ENCODE peak calls at places on chromosomes 3 and 15, in nine cellular contexts. I is natural killer cell; K is endothelial cell; O is fibroblast of mammary gland; R is endodermal cell; H is CD8-positive, alpha-beta T cell; J is OCI-LY7; V is GM13976; Z is foreskin fibroblast. Y is an unnamed sample.

GRCh38 chr3:55440406-55440708 is 46.7 kb downstream of the WNT5A start:
- DNase-seq in J (no peak), I (no peak), R (no peak), O (no peak), K (no peak), V (no peak), Z (no peak), H (no peak), Y (no peak)

GRCh38 chr3:72973031-72973723 is 23.4 kb upstream of the PPP4R2 start:
- DNase-seq in V (no peak), Z (no peak), H (no peak), O (no peak), K (no peak), J (no peak), R (peak; percentile 82), I (no peak), Y (no peak)

GRCh38 chr15:68706256-68706655 is 114.4 kb downstream of the ANP32A start:
- DNase-seq in K (no peak), J (no peak), I (no peak), H (no peak), V (no peak), O (no peak), Z (no peak), R (no peak), Y (no peak)

GRCh38 chr3:29880809-29881208 is 599.9 kb downstream of the RBMS3 start:
- DNase-seq in Z (no peak), H (no peak), V (no peak), R (no peak), I (no peak), J (no peak), O (no peak), K (no peak), Y (no peak)

GRCh38 chr15:86743283-86743903 is 663.7 kb downstream of the AGBL1 start:
- DNase-seq in Z (no peak), O (peak; percentile 0), J (peak; percentile 18), V (no peak), R (peak; percentile 94), I (peak; percentile 24), K (peak; percentile 76), H (peak; percentile 40), Y (no peak)

GRCh38 chr3:29429055-29429454 is 148.2 kb downstream of the RBMS3 start:
- DNase-seq in I (no peak), R (no peak), V (no peak), J (no peak), K (no peak), O (no peak), H (no peak), Z (no peak), Y (no peak)

GRCh38 chr3:145094355-145094941 is 1066.5 kb downstream of the PLOD2 start:
- DNase-seq in R (no peak), V (peak; percentile 16), H (no peak), K (no peak), J (peak; percentile 23), Z (peak; percentile 68), I (no peak), O (peak; percentile 74), Y (no peak)

GRCh38 chr15:80929689-80930088 is 59.9 kb downstream of the MESD start:
- DNase-seq in H (no peak), O (peak; percentile 43), J (no peak), I (no peak), Z (no peak), R (no peak), V (no peak), K (no peak), Y (no peak)

GRCh38 chr15:85443593-85444328 is 63.4 kb downstream of the AKAP13 start:
- DNase-seq in V (no peak), K (peak; percentile 9), Z (no peak), R (peak; percentile 44), J (peak; percentile 52), O (peak; percentile 8), H (no peak), I (no peak), Y (no peak)

GRCh38 chr3:133437391-133438093 is 37.7 kb downstream of the BFSP2 start:
- DNase-seq in O (no peak), K (no peak), V (no peak), R (no peak), I (no peak), H (no peak), Z (no peak), J (no peak), Y (no peak)

GRCh38 chr15:48811325-48811938 is 563 bp upstream of the CEP152 start:
- DNase-seq in K (no peak), J (peak; percentile 28), O (no peak), H (no peak), Z (no peak), R (peak; percentile 55), I (no peak), V (no peak), Y (no peak)

GRCh38 chr15:83285979-83286553 is 1.6 kb upstream of the BNC1 start:
- DNase-seq in V (peak; percentile 14), O (peak; percentile 81), K (no peak), H (no peak), R (no peak), J (no peak), Z (peak; percentile 79), I (no peak), Y (no peak)

GRCh38 chr15:83283813-83284562 is 476 bp downstream of the BNC1 start:
- DNase-seq in J (no peak), K (peak; percentile 42), V (peak; percentile 23), O (no peak), Z (no peak), I (no peak), H (no peak), R (peak; percentile 70), Y (no peak)

GRCh38 chr15:83284563-83285283 is at the start of gene BNC1:
- DNase-seq in O (no peak), Z (no peak), H (no peak), J (no peak), I (no peak), R (peak; percentile 75), K (peak; percentile 37), V (peak; percentile 31), Y (no peak)

GRCh38 chr15:83287541-83288027 is 3.1 kb upstream of the BNC1 start:
- DNase-seq in J (no peak), O (peak; percentile 99), H (no peak), V (no peak), I (no peak), R (peak; percentile 59), Z (peak; percentile 93), K (no peak), Y (no peak)

GRCh38 chr15:83285284-83285978 is 967 bp upstream of the BNC1 start:
- DNase-seq in R (peak; percentile 56), J (no peak), V (peak; percentile 20), O (no peak), I (no peak), Z (no peak), H (no peak), K (peak; percentile 27), Y (no peak)
- TF ChIP-seq CTCF in R (no peak), J (no peak), V (no peak), O (no peak), I (no peak), Z (no peak), H (no peak), K (no peak), Y (no peak)

GRCh38 chr3:141255864-141256263 is 24.2 kb downstream of the PXYLP1 start:
- DNase-seq in K (no peak), O (peak; percentile 53), V (no peak), J (no peak), H (no peak), Z (no peak), I (no peak), R (peak; percentile 74), Y (no peak)
- TF ChIP-seq CTCF in K (no peak), O (peak; percentile 36), V (peak; percentile 14), J (peak; percentile 51), H (peak; percentile 55), Z (no peak), I (no peak), R (peak; percentile 76), Y (no peak)

GRCh38 chr3:186980989-186981388 is 50.7 kb downstream of the ST6GAL1 start:
- DNase-seq in J (no peak), R (no peak), Z (no peak), I (no peak), V (no peak), H (no peak), K (no peak), O (no peak), Y (no peak)

GRCh38 chr3:186986406-186986805 is 56.1 kb downstream of the ST6GAL1 start:
- DNase-seq in O (no peak), R (no peak), K (no peak), V (no peak), Z (no peak), J (peak; percentile 60), H (no peak), I (no peak), Y (no peak)

GRCh38 chr3:186984064-186984463 is 53.7 kb downstream of the ST6GAL1 start:
- DNase-seq in H (no peak), K (no peak), O (no peak), R (no peak), J (no peak), V (no peak), Z (no peak), I (no peak), Y (no peak)

GRCh38 chr3:186985713-186986364 is 55.5 kb downstream of the ST6GAL1 start:
- DNase-seq in H (no peak), V (peak; percentile 53), J (peak; percentile 75), Z (no peak), R (no peak), O (no peak), I (no peak), K (no peak), Y (no peak)

GRCh38 chr3:186983372-186984058 is 53.2 kb downstream of the ST6GAL1 start:
- DNase-seq in J (no peak), Z (no peak), K (no peak), O (no peak), R (no peak), V (no peak), H (no peak), I (no peak), Y (no peak)
- TF ChIP-seq CTCF in J (no peak), Z (no peak), K (no peak), O (no peak), R (no peak), V (no peak), H (no peak), I (no peak), Y (no peak)

GRCh38 chr3:166860217-166860616 is 519.9 kb downstream of the ZBBX start:
- DNase-seq in J (no peak), I (no peak), Z (no peak), K (no peak), V (no peak), O (no peak), H (no peak), R (no peak), Y (no peak)
- TF ChIP-seq CTCF in J (no peak), I (no peak), Z (no peak), K (no peak), V (no peak), O (no peak), H (no peak), R (no peak), Y (no peak)

DNA sequence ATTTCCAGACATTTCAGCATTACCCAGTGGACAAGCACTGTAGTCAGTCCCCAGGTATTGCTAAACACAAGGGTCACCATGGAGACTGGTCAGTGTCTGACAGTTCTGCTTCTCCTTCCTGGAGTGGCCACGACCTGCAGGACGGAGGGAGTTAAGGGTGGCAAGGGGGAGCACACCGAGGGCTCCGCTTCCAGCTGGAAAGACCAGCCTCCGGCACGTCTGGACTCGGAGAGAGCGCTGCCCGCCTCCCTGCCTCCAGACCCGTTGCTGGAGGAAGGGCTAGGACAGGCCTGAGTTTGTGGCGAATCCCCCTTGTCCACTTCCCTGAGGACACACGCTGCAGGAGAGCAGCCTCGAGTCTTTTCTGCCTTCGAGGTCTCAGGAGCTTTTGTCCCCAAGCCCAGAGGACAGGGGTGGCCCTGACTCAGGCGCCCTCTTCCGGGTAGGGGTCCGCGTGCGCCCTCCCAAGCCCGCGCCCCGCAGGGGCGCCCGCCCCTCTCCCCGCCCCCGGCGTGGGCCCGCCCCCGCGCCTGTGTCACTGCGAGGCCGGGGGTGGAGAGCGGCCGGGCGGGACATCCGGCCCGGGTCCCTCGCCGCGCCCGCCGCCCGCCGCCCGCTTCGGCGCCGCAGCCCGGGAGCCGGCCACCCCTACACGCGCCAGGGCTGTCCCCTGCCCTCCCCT is at the start of gene CHST14:
- DNase-seq in O (peak; percentile 48), R (peak; percentile 87), V (peak; percentile 91), K (peak; percentile 67), H (peak; percentile 47), I (peak; percentile 56), Z (peak; percentile 32), J (peak; percentile 64), Y (no peak)
- TF ChIP-seq CTCF in O (no peak), R (peak; percentile 34), V (no peak), K (no peak), H (no peak), I (no peak), Z (no peak), J (no peak), Y (no peak)

Y was measured in thoracic aorta.